ENCODE peak calls at places on chromosomes 5 and 9, in seven cellular contexts. One of them, this sample, is unnamed.

GRCh38 chr5:4906821-4907220 is 233.3 kb upstream of the ADAMTS16 start:
- DNase-seq in adrenal gland: no peak
- DNase-seq in coronary artery: no peak
- DNase-seq in right atrium auricular region: no peak
- DNase-seq in neuronal stem cell: no peak
- DNase-seq in RWPE2: no peak
- DNase-seq in heart left ventricle: no peak
- DNase-seq in this sample: no peak

GRCh38 chr5:17374973-17375844 is 122.8 kb upstream of the TAF11L2 start:
- DNase-seq in right atrium auricular region: no peak
- DNase-seq in RWPE2: peak
- DNase-seq in adrenal gland: no peak
- DNase-seq in coronary artery: no peak
- DNase-seq in neuronal stem cell: no peak
- DNase-seq in heart left ventricle: no peak
- DNase-seq in this sample: no peak

GRCh38 chr9:94056442-94056974 is 27.8 kb upstream of the PTPDC1 start:
- DNase-seq in adrenal gland: no peak
- DNase-seq in neuronal stem cell: no peak
- DNase-seq in right atrium auricular region: no peak
- DNase-seq in heart left ventricle: no peak
- DNase-seq in RWPE2: no peak
- DNase-seq in coronary artery: no peak
- DNase-seq in this sample: no peak

GRCh38 chr9:4768681-4769080 is 24.1 kb upstream of the RCL1 start:
- DNase-seq in heart left ventricle: no peak
- DNase-seq in right atrium auricular region: no peak
- DNase-seq in RWPE2: no peak
- DNase-seq in adrenal gland: no peak
- DNase-seq in neuronal stem cell: no peak
- DNase-seq in coronary artery: no peak
- DNase-seq in this sample: no peak

GRCh38 chr9:17625644-17626388 is 47.0 kb downstream of the SH3GL2 start:
- DNase-seq in RWPE2: no peak
- DNase-seq in heart left ventricle: no peak
- DNase-seq in neuronal stem cell: no peak
- DNase-seq in coronary artery: no peak
- DNase-seq in right atrium auricular region: no peak
- DNase-seq in adrenal gland: no peak
- DNase-seq in this sample: no peak

GRCh38 chr9:32954642-32955041 is 46.8 kb downstream of the APTX start:
- DNase-seq in heart left ventricle: no peak
- DNase-seq in neuronal stem cell: no peak
- DNase-seq in right atrium auricular region: no peak
- DNase-seq in RWPE2: no peak
- DNase-seq in coronary artery: no peak
- DNase-seq in adrenal gland: no peak
- DNase-seq in this sample: no peak

GRCh38 chr9:76560481-76560891 is 101.5 kb downstream of the GCNT1 start:
- DNase-seq in right atrium auricular region: no peak
- DNase-seq in RWPE2: no peak
- DNase-seq in heart left ventricle: no peak
- DNase-seq in neuronal stem cell: no peak
- DNase-seq in coronary artery: no peak
- DNase-seq in adrenal gland: no peak
- DNase-seq in this sample: peak

GRCh38 chr5:77550416-77550815 is 58.3 kb upstream of the WDR41 start:
- DNase-seq in RWPE2: no peak
- DNase-seq in coronary artery: no peak
- DNase-seq in neuronal stem cell: no peak
- DNase-seq in adrenal gland: no peak
- DNase-seq in heart left ventricle: no peak
- DNase-seq in right atrium auricular region: no peak
- DNase-seq in this sample: no peak

GRCh38 chr9:93093081-93093448 is 3.0 kb upstream of the CARD19 start:
- DNase-seq in right atrium auricular region: no peak
- DNase-seq in adrenal gland: peak
- DNase-seq in coronary artery: no peak
- DNase-seq in RWPE2: peak
- DNase-seq in neuronal stem cell: no peak
- DNase-seq in heart left ventricle: peak
- DNase-seq in this sample: no peak

GRCh38 chr5:118628672-118629354 is 359.5 kb downstream of the DTWD2 start:
- DNase-seq in coronary artery: no peak
- DNase-seq in neuronal stem cell: peak
- DNase-seq in right atrium auricular region: no peak
- DNase-seq in adrenal gland: no peak
- DNase-seq in RWPE2: no peak
- DNase-seq in heart left ventricle: no peak
- DNase-seq in this sample: no peak

GRCh38 chr5:32842798-32843531 is 131.8 kb downstream of the NPR3 start:
- DNase-seq in neuronal stem cell: no peak
- DNase-seq in right atrium auricular region: no peak
- DNase-seq in heart left ventricle: no peak
- DNase-seq in adrenal gland: no peak
- DNase-seq in RWPE2: no peak
- DNase-seq in coronary artery: no peak
- DNase-seq in this sample: peak

GRCh38 chr9:13873212-13873611 is 440.7 kb downstream of the NFIB start:
- DNase-seq in RWPE2: no peak
- DNase-seq in right atrium auricular region: no peak
- DNase-seq in neuronal stem cell: no peak
- DNase-seq in coronary artery: no peak
- DNase-seq in adrenal gland: no peak
- DNase-seq in heart left ventricle: no peak
- DNase-seq in this sample: no peak

GRCh38 chr9:137029058-137029922 is 1.3 kb upstream of the ABCA2 start:
- DNase-seq in right atrium auricular region: peak
- DNase-seq in coronary artery: no peak
- DNase-seq in heart left ventricle: peak
- DNase-seq in adrenal gland: peak
- DNase-seq in RWPE2: no peak
- DNase-seq in neuronal stem cell: peak
- DNase-seq in this sample: peak

GRCh38 chr5:515273-515836 is 8.9 kb downstream of the SLC9A3 start:
- DNase-seq in RWPE2: no peak
- DNase-seq in neuronal stem cell: no peak
- DNase-seq in coronary artery: no peak
- DNase-seq in adrenal gland: no peak
- DNase-seq in heart left ventricle: no peak
- DNase-seq in right atrium auricular region: no peak
- DNase-seq in this sample: no peak

GRCh38 chr9:10251490-10251889 is 361.3 kb downstream of the PTPRD start:
- DNase-seq in heart left ventricle: no peak
- DNase-seq in coronary artery: no peak
- DNase-seq in adrenal gland: no peak
- DNase-seq in RWPE2: no peak
- DNase-seq in right atrium auricular region: no peak
- DNase-seq in neuronal stem cell: no peak
- DNase-seq in this sample: no peak

GRCh38 chr9:34500623-34501267 is 22.0 kb downstream of the ENHO start:
- DNase-seq in RWPE2: no peak
- DNase-seq in coronary artery: no peak
- DNase-seq in heart left ventricle: peak
- DNase-seq in adrenal gland: peak
- DNase-seq in right atrium auricular region: peak
- DNase-seq in neuronal stem cell: peak
- DNase-seq in this sample: peak

GRCh38 chr9:78909566-78909965 is 612.6 kb downstream of the PSAT1 start:
- DNase-seq in RWPE2: no peak
- DNase-seq in heart left ventricle: no peak
- DNase-seq in adrenal gland: no peak
- DNase-seq in right atrium auricular region: no peak
- DNase-seq in coronary artery: no peak
- DNase-seq in neuronal stem cell: no peak
- DNase-seq in this sample: no peak

GRCh38 chr5:89703799-89704198 is 705.8 kb downstream of the CETN3 start:
- DNase-seq in right atrium auricular region: no peak
- DNase-seq in coronary artery: no peak
- DNase-seq in adrenal gland: no peak
- DNase-seq in heart left ventricle: no peak
- DNase-seq in neuronal stem cell: peak
- DNase-seq in RWPE2: no peak
- DNase-seq in this sample: no peak

GRCh38 chr5:38709678-38710306 is 136.0 kb upstream of the OSMR start:
- DNase-seq in RWPE2: no peak
- DNase-seq in neuronal stem cell: no peak
- DNase-seq in coronary artery: no peak
- DNase-seq in adrenal gland: no peak
- DNase-seq in right atrium auricular region: no peak
- DNase-seq in heart left ventricle: no peak
- DNase-seq in this sample: no peak

DNA sequence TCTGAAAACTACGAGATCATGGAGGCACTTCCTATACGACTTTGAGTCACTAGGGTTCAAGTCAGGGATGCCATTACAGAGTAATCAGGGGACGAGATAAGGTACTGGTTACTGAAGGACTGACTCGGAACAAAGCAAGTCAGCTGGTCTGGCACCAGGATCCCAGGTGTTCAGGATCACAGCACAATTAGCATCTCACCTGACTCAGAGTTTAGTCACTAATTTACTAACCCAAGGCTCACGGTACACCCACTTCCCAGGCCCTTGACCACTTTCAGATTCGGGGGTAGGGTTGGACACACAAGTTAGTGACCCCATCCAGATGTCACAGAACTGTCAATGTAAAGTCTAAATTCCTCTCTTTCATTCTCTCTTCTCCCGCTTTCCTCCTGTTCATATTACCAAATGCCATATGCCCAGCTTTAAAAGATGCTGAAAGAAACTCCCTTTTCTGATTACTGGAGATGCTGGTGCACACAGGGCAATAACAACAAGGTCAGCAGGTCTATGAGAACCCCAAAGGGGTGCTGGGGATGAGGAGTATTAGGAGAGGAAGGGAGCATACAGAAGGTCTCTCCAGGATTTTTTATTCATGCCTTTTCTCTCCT is 657.8 kb downstream of the TLE1 start:
- DNase-seq in adrenal gland: no peak
- DNase-seq in neuronal stem cell: no peak
- DNase-seq in right atrium auricular region: no peak
- DNase-seq in heart left ventricle: no peak
- DNase-seq in coronary artery: no peak
- DNase-seq in RWPE2: no peak
- DNase-seq in this sample: no peak
- H3K4me3 ChIP-seq in adrenal gland: no peak
- H3K4me3 ChIP-seq in neuronal stem cell: no peak
- H3K4me3 ChIP-seq in right atrium auricular region: no peak
- H3K4me3 ChIP-seq in heart left ventricle: no peak
- H3K4me3 ChIP-seq in coronary artery: no peak
- H3K4me3 ChIP-seq in RWPE2: no peak
- H3K4me3 ChIP-seq in this sample: no peak

DNA sequence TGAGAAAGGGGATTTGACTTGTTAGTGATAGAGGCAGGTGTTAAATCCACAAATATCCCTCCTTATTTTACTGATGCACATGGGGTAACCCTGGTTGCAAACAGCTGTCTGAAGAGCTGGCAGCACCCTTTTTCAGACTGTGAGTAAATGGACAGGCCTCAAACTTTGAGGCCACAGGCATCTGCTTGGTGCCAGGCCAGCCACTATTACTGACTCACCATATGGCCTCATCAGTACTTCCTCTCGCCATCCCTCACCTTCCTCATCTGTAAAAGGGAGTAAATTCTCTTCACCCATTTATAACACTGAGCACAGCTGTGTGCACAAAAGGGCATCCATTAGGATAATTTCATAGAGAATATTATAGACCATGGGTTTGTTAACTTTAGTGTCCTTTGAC is 11.9 kb upstream of the TNIP1 start:
- DNase-seq in adrenal gland: no peak
- DNase-seq in neuronal stem cell: no peak
- DNase-seq in heart left ventricle: no peak
- DNase-seq in coronary artery: no peak
- DNase-seq in RWPE2: peak
- DNase-seq in right atrium auricular region: no peak
- DNase-seq in this sample: no peak
- H3K4me3 ChIP-seq in adrenal gland: no peak
- H3K4me3 ChIP-seq in neuronal stem cell: no peak
- H3K4me3 ChIP-seq in heart left ventricle: no peak
- H3K4me3 ChIP-seq in coronary artery: no peak
- H3K4me3 ChIP-seq in RWPE2: no peak
- H3K4me3 ChIP-seq in right atrium auricular region: no peak
- H3K4me3 ChIP-seq in this sample: no peak

GRCh38 chr5:73120222-73121108 is at the start of gene TMEM171:
- DNase-seq in right atrium auricular region: no peak
- DNase-seq in RWPE2: peak
- DNase-seq in adrenal gland: peak
- DNase-seq in heart left ventricle: no peak
- DNase-seq in neuronal stem cell: peak
- DNase-seq in coronary artery: no peak
- DNase-seq in this sample: peak

GRCh38 chr5:73118331-73119011 is 1.9 kb upstream of the TMEM171 start:
- DNase-seq in coronary artery: no peak
- DNase-seq in heart left ventricle: no peak
- DNase-seq in neuronal stem cell: no peak
- DNase-seq in adrenal gland: no peak
- DNase-seq in right atrium auricular region: no peak
- DNase-seq in RWPE2: no peak
- DNase-seq in this sample: peak

GRCh38 chr5:73119492-73120157 is 750 bp upstream of the TMEM171 start:
- DNase-seq in adrenal gland: no peak
- DNase-seq in neuronal stem cell: no peak
- DNase-seq in coronary artery: no peak
- DNase-seq in heart left ventricle: no peak
- DNase-seq in right atrium auricular region: no peak
- DNase-seq in RWPE2: no peak
- DNase-seq in this sample: peak

GRCh38 chr5:73122875-73123810 is 2.8 kb downstream of the TMEM171 start:
- DNase-seq in right atrium auricular region: no peak
- DNase-seq in coronary artery: no peak
- DNase-seq in heart left ventricle: no peak
- DNase-seq in neuronal stem cell: no peak
- DNase-seq in RWPE2: no peak
- DNase-seq in adrenal gland: no peak
- DNase-seq in this sample: no peak

GRCh38 chr5:73121109-73121443 is 701 bp downstream of the TMEM171 start:
- DNase-seq in heart left ventricle: no peak
- DNase-seq in RWPE2: no peak
- DNase-seq in coronary artery: no peak
- DNase-seq in adrenal gland: no peak
- DNase-seq in neuronal stem cell: no peak
- DNase-seq in right atrium auricular region: no peak
- DNase-seq in this sample: no peak
- H3K4me3 ChIP-seq in heart left ventricle: peak
- H3K4me3 ChIP-seq in RWPE2: peak
- H3K4me3 ChIP-seq in coronary artery: peak
- H3K4me3 ChIP-seq in adrenal gland: peak
- H3K4me3 ChIP-seq in neuronal stem cell: no peak
- H3K4me3 ChIP-seq in right atrium auricular region: peak
- H3K4me3 ChIP-seq in this sample: peak

DNA sequence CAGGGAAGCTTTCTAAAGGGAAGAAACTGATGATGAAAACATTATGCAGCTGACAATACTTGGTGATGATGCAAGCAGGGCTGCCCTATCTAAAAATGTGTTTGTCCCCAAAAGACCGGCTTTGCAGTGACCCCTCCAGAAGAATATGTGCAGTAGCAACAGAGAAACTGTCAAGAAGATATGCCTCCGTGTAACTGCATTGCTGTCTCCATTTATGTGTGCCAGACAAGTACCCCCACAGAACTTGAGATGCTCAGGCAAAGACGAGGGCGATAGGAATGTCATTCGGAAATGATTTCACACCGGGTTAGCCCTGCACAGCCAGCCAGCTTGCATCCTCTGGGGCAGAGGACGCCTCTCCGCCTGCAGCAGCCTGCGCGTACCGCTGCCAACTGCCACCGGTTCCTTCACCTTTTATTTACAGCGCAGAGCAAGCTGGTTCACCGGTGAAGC is 2.1 kb downstream of the GABBR2 start:
- DNase-seq in adrenal gland: no peak
- DNase-seq in heart left ventricle: no peak
- DNase-seq in right atrium auricular region: no peak
- DNase-seq in coronary artery: no peak
- DNase-seq in neuronal stem cell: no peak
- DNase-seq in RWPE2: no peak
- DNase-seq in this sample: no peak
- H3K4me3 ChIP-seq in adrenal gland: no peak
- H3K4me3 ChIP-seq in heart left ventricle: peak
- H3K4me3 ChIP-seq in right atrium auricular region: no peak
- H3K4me3 ChIP-seq in coronary artery: no peak
- H3K4me3 ChIP-seq in neuronal stem cell: no peak
- H3K4me3 ChIP-seq in RWPE2: no peak
- H3K4me3 ChIP-seq in this sample: no peak